ENCODE peak calls at places on chromosomes 6 and 20, in ten cellular contexts. L is IMR-90, B is endothelial cell, Y is AG04449, Z is breast epithelium, K is AG09309, W is fibroblast of lung, P is HCT116, H is bronchial epithelial cell, I is fibroblast of the aortic adventitia. M is an unnamed sample.

GRCh38 chr6:26284537-26285142 is 80.4 kb upstream of the BTN3A2 start:
- DNase-seq in L (peak; percentile 74), B (peak; percentile 36), Y (no peak), Z (peak; percentile 49), K (no peak), W (peak; percentile 74), P (no peak), H (peak; percentile 43), I (peak; percentile 75), M (peak; percentile 33)

GRCh38 chr20:62755817-62756724 is 40.2 kb upstream of the MRGBP start:
- DNase-seq in L (no peak), B (no peak), Y (no peak), Z (peak; percentile 66), K (no peak), W (no peak), P (no peak), H (no peak), I (peak; percentile 66), M (no peak)

GRCh38 chr6:158648682-158649131 is 1.1 kb upstream of the SYTL3 start:
- DNase-seq in L (peak; percentile 96), B (no peak), Y (peak; percentile 91), Z (no peak), K (no peak), W (peak; percentile 96), P (no peak), H (peak; percentile 94), I (peak; percentile 94), M (peak; percentile 71)

GRCh38 chr6:146700078-146700686 is 101.4 kb downstream of the ADGB start:
- DNase-seq in L (peak; percentile 83), B (peak; percentile 53), Y (peak; percentile 47), Z (peak; percentile 63), K (peak; percentile 58), W (peak; percentile 73), P (peak; percentile 64), H (peak; percentile 80), I (peak; percentile 92), M (peak; percentile 26)

GRCh38 chr6:157461000-157461915 is 80.3 kb downstream of the ZDHHC14 start:
- DNase-seq in L (peak; percentile 85), B (peak; percentile 23), Y (peak; percentile 52), Z (no peak), K (no peak), W (peak; percentile 63), P (no peak), H (no peak), I (no peak), M (peak; percentile 82)

GRCh38 chr20:59042151-59042795 is at the start of gene PRELID3B:
- DNase-seq in L (no peak), B (peak; percentile 30), Y (no peak), Z (no peak), K (no peak), W (peak; percentile 11), P (no peak), H (no peak), I (peak; percentile 33), M (peak; percentile 55)

GRCh38 chr6:163780993-163781392 is 366.5 kb downstream of the QKI start:
- DNase-seq in L (peak; percentile 11), B (no peak), Y (no peak), Z (peak; percentile 32), K (no peak), W (peak; percentile 68), P (no peak), H (no peak), I (no peak), M (no peak)

GRCh38 chr6:30515106-30515505 is 25.8 kb downstream of the HLA-E start:
- DNase-seq in L (no peak), B (no peak), Y (no peak), Z (no peak), K (no peak), W (no peak), P (no peak), H (no peak), I (no peak), M (no peak)

GRCh38 chr6:170263410-170263809 is 27.5 kb downstream of the DLL1 start:
- DNase-seq in L (no peak), B (no peak), Y (no peak), Z (no peak), K (no peak), W (no peak), P (no peak), H (no peak), I (no peak), M (no peak)

GRCh38 chr6:157089258-157089657 is 234.1 kb downstream of the TMEM242 start:
- DNase-seq in L (peak; percentile 60), B (peak; percentile 60), Y (peak; percentile 7), Z (no peak), K (peak; percentile 5), W (peak; percentile 52), P (no peak), H (no peak), I (peak; percentile 62), M (no peak)

GRCh38 chr20:32609993-32610896 is 25.1 kb upstream of the NOL4L start:
- DNase-seq in L (no peak), B (no peak), Y (no peak), Z (no peak), K (no peak), W (no peak), P (no peak), H (no peak), I (no peak), M (no peak)

GRCh38 chr6:119661628-119662027 is 312.1 kb upstream of the MAN1A1 start:
- DNase-seq in L (no peak), B (no peak), Y (no peak), Z (no peak), K (no peak), W (no peak), P (no peak), H (peak; percentile 38), I (no peak), M (no peak)

GRCh38 chr6:46719099-46719498 is 16.1 kb downstream of the PLA2G7 start:
- DNase-seq in L (peak; percentile 41), B (no peak), Y (no peak), Z (no peak), K (no peak), W (peak; percentile 89), P (peak; percentile 79), H (peak; percentile 98), I (peak; percentile 47), M (no peak)

GRCh38 chr20:59988141-59988540 is 29.9 kb downstream of the CDH26 start:
- DNase-seq in L (peak; percentile 11), B (no peak), Y (no peak), Z (peak; percentile 35), K (no peak), W (peak; percentile 25), P (peak; percentile 80), H (peak; percentile 63), I (no peak), M (no peak)

GRCh38 chr20:50916934-50917333 is 14.3 kb downstream of the ADNP start:
- DNase-seq in L (no peak), B (no peak), Y (no peak), Z (no peak), K (no peak), W (no peak), P (no peak), H (no peak), I (no peak), M (no peak)

GRCh38 chr6:118719351-118720124 is 68.1 kb upstream of the CEP85L start:
- DNase-seq in L (no peak), B (no peak), Y (no peak), Z (no peak), K (no peak), W (no peak), P (no peak), H (no peak), I (no peak), M (peak; percentile 56)

GRCh38 chr6:21596379-21597242 is 3.1 kb downstream of the SOX4 start:
- DNase-seq in L (peak; percentile 59), B (peak; percentile 50), Y (no peak), Z (peak; percentile 62), K (no peak), W (peak; percentile 69), P (no peak), H (peak; percentile 70), I (peak; percentile 76), M (peak; percentile 51)
- TF ChIP-seq CTCF in L (peak; percentile 51), B (peak; percentile 72), Y (peak; percentile 30), Z (peak; percentile 55), K (peak; percentile 26), W (no peak), P (peak; percentile 57), H (peak; percentile 35), I (peak; percentile 45), M (peak; percentile 18)

GRCh38 chr6:117485433-117485832 is 3.0 kb downstream of the DCBLD1 start:
- DNase-seq in L (no peak), B (no peak), Y (no peak), Z (no peak), K (no peak), W (no peak), P (no peak), H (no peak), I (no peak), M (no peak)
- TF ChIP-seq CTCF in L (no peak), B (no peak), Y (no peak), Z (no peak), K (no peak), W (no peak), P (no peak), H (no peak), I (no peak), M (no peak)

DNA sequence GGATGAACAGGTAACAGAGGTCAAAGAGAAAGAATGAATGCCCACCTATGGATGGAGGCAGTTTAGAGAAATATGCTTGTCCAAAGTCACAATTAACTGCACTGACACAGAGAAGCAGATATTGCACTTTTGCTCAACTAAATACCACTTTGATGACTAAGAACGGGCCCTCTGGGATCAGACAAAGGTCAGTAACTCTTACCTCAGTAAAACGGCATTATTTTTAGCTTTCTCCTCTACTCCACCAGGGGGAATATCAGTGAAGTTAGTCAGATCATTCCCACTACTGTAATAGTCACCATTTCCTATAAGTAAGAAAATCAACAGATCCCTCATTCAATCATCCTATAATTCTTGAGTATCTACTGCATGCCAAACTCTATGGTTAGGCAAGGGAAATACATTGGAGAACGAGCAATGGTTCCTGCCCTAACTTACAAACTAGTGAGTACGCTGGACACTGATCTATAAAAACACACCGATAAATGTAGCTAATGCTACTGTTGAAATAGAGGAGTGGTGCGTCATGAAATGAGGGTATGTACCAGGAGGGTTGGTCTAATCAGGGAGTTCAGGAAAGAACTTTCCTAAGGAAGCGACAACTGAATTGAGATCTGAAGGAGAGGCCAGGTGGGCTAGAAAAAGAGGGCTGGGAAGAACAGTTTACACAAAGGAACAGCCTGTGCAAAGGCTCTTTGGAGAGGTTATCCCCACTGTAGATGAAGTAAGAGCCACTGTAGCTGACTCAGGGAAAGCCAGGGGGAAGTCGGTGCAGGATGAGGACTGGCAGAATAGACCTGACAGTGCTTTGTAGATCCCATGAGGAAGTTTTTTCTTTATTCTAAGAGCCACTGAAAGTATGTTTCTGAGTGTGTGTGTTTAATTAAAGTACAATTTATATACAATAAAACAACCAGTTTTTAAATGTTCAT is 9.2 kb downstream of the ECI2 start:
- DNase-seq in L (peak; percentile 90), B (no peak), Y (peak; percentile 72), Z (no peak), K (peak; percentile 72), W (peak; percentile 93), P (peak; percentile 42), H (peak; percentile 90), I (peak; percentile 90), M (no peak)
- TF ChIP-seq CTCF in L (peak; percentile 58), B (no peak), Y (peak; percentile 35), Z (no peak), K (peak; percentile 45), W (peak; percentile 45), P (peak; percentile 48), H (no peak), I (peak; percentile 62), M (no peak)

DNA sequence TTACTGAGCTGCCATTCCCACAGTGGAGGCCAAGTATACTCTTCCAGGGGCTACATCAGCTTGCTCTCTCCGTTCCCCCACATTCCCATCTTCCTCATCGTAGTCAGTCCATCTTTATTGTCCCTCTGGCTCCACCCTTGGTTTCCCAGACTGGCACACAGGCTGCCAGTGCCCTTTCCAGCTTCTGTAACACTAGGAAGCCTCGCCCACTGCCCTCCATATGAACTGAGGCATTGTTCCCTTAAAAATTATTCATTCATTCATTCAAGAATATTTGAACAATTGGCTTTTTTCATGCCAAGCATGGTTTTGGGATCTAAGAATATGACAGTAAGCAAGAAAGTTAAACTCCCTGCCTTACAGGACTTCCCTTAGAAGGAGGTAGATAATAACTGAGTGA is 14.3 kb downstream of the ROS1 start:
- DNase-seq in L (no peak), B (no peak), Y (no peak), Z (no peak), K (no peak), W (no peak), P (no peak), H (no peak), I (no peak), M (no peak)
- TF ChIP-seq CTCF in L (no peak), B (no peak), Y (no peak), Z (no peak), K (no peak), W (no peak), P (no peak), H (no peak), I (no peak), M (no peak)

M was measured in GM13976.